ENCODE peak calls at places on chromosomes 6 and 20, in nine cellular contexts. J is activated naive CD4-positive, alpha-beta T cell; V is HEK293T; N is NCI-H2029; P is GM13977; E is choroid plexus epithelial cell; A is AG08395; D is HCEC 1CT; G is NCI-H460. K is an unnamed sample.

GRCh38 chr6:132412656-132413500 is 11.6 kb upstream of the MOXD1 start:
- DNase-seq in N (no peak), A (peak), J (no peak), E (peak), D (peak), V (no peak), P (no peak), G (no peak), K (no peak)

GRCh38 chr6:129568015-129568414 is 142.0 kb downstream of the ARHGAP18 start:
- DNase-seq in E (no peak), G (no peak), P (no peak), N (no peak), D (no peak), V (no peak), A (no peak), J (no peak), K (no peak)

GRCh38 chr6:90319979-90320667 is 23.5 kb upstream of the BACH2 start:
- DNase-seq in N (no peak), G (no peak), J (no peak), V (no peak), E (no peak), A (no peak), P (no peak), D (no peak), K (no peak)

GRCh38 chr6:53483423-53484353 is 61.2 kb downstream of the GCLC start:
- DNase-seq in D (no peak), V (no peak), J (no peak), G (no peak), N (no peak), A (no peak), E (peak), P (no peak), K (no peak)

GRCh38 chr6:31513456-31514165 is 15.2 kb upstream of the MCCD1 start:
- DNase-seq in A (no peak), P (no peak), J (no peak), E (no peak), V (no peak), N (no peak), G (no peak), D (peak), K (no peak)

GRCh38 chr6:12527339-12527738 is 189.2 kb upstream of the PHACTR1 start:
- DNase-seq in G (no peak), V (no peak), P (no peak), E (no peak), N (no peak), J (no peak), A (no peak), D (no peak), K (no peak)

GRCh38 chr6:3334579-3334978 is 75.8 kb downstream of the PSMG4 start:
- DNase-seq in J (no peak), V (no peak), P (no peak), E (no peak), D (no peak), N (peak), G (no peak), A (no peak), K (no peak)

GRCh38 chr6:149400050-149400449 is at the start of gene SUMO4:
- DNase-seq in D (no peak), A (no peak), J (no peak), G (no peak), V (no peak), E (no peak), N (no peak), P (no peak), K (no peak)

GRCh38 chr20:46699651-46700359 is 9.6 kb upstream of the SLC2A10 start:
- DNase-seq in D (peak), P (no peak), N (no peak), V (no peak), J (no peak), G (no peak), A (peak), E (peak), K (no peak)

GRCh38 chr6:96554559-96554958 is 8.4 kb upstream of the FHL5 start:
- DNase-seq in J (no peak), G (no peak), D (no peak), N (no peak), P (no peak), V (no peak), A (no peak), E (no peak), K (no peak)

GRCh38 chr6:57313711-57314471 is 3.5 kb upstream of the PRIM2 start:
- DNase-seq in A (peak), G (no peak), D (peak), J (no peak), P (no peak), N (no peak), V (no peak), E (peak), K (no peak)

GRCh38 chr6:11025911-11026635 is 18.0 kb downstream of the ELOVL2 start:
- DNase-seq in J (no peak), D (no peak), A (no peak), E (no peak), P (no peak), N (no peak), V (no peak), G (no peak), K (no peak)

GRCh38 chr20:34940126-34940525 is 15.5 kb downstream of the GSS start:
- DNase-seq in E (no peak), D (no peak), J (no peak), V (no peak), N (no peak), G (no peak), A (no peak), P (no peak), K (no peak)

GRCh38 chr6:130978180-130978579 is 84.9 kb downstream of the EPB41L2 start:
- DNase-seq in A (no peak), N (no peak), E (no peak), D (no peak), V (no peak), P (no peak), J (no peak), G (no peak), K (no peak)

GRCh38 chr6:126302191-126302590 is 37.7 kb upstream of the CENPW start:
- DNase-seq in N (peak), J (no peak), D (no peak), E (peak), G (no peak), P (no peak), A (no peak), V (no peak), K (no peak)

GRCh38 chr6:2037230-2037926 is 208.0 kb downstream of the GMDS start:
- DNase-seq in E (peak), V (no peak), D (no peak), N (no peak), J (no peak), A (no peak), P (no peak), G (no peak), K (no peak)

K was measured in iPS DF 6.9.